ENCODE peak calls at places on chromosomes 6 and 20, in eight cellular contexts. One of them, this sample, is unnamed. For H3K9me2, the result is how much of the 10 kb centered on the place peaks cover.

GRCh38 chr6:33752139-33753015 is 5.7 kb upstream of the IP6K3 start:
- DNase-seq in PC-3: no peak
- DNase-seq in HCT116: no peak
- DNase-seq in SK-N-SH: no peak
- DNase-seq in hepatocyte: peak
- DNase-seq in GM23248: no peak
- DNase-seq in GM23338: no peak
- DNase-seq in MM.1S: no peak
- DNase-seq in this sample: no peak

GRCh38 chr20:58740356-58741308 is 48.0 kb downstream of the NPEPL1 start:
- DNase-seq in hepatocyte: no peak
- DNase-seq in GM23338: no peak
- DNase-seq in MM.1S: no peak
- DNase-seq in GM23248: no peak
- DNase-seq in PC-3: no peak
- DNase-seq in HCT116: no peak
- DNase-seq in SK-N-SH: no peak
- DNase-seq in this sample: no peak

GRCh38 chr6:112218563-112218962 is 35.8 kb downstream of the LAMA4 start:
- DNase-seq in GM23248: peak
- DNase-seq in hepatocyte: no peak
- DNase-seq in GM23338: no peak
- DNase-seq in MM.1S: no peak
- DNase-seq in PC-3: no peak
- DNase-seq in SK-N-SH: no peak
- DNase-seq in HCT116: no peak
- DNase-seq in this sample: no peak

GRCh38 chr20:38190936-38191371 is 25.9 kb upstream of the TGM2 start:
- DNase-seq in HCT116: no peak
- DNase-seq in hepatocyte: no peak
- DNase-seq in MM.1S: no peak
- DNase-seq in SK-N-SH: peak
- DNase-seq in PC-3: no peak
- DNase-seq in GM23338: no peak
- DNase-seq in GM23248: no peak
- DNase-seq in this sample: no peak

GRCh38 chr6:138109042-138109997 is 2.1 kb upstream of the PERP start:
- DNase-seq in MM.1S: peak
- DNase-seq in SK-N-SH: peak
- DNase-seq in hepatocyte: peak
- DNase-seq in GM23338: peak
- DNase-seq in PC-3: peak
- DNase-seq in HCT116: peak
- DNase-seq in GM23248: peak
- DNase-seq in this sample: peak

GRCh38 chr20:6731951-6732580 is 35.4 kb upstream of the BMP2 start:
- DNase-seq in hepatocyte: no peak
- DNase-seq in PC-3: no peak
- DNase-seq in GM23338: no peak
- DNase-seq in GM23248: no peak
- DNase-seq in HCT116: no peak
- DNase-seq in MM.1S: no peak
- DNase-seq in SK-N-SH: no peak
- DNase-seq in this sample: no peak

GRCh38 chr20:63348828-63349515 is 12.2 kb downstream of the CHRNA4 start:
- DNase-seq in hepatocyte: no peak
- DNase-seq in MM.1S: no peak
- DNase-seq in GM23248: no peak
- DNase-seq in PC-3: no peak
- DNase-seq in SK-N-SH: no peak
- DNase-seq in GM23338: no peak
- DNase-seq in HCT116: no peak
- DNase-seq in this sample: no peak

GRCh38 chr6:133814235-133814634 is 74.7 kb upstream of the TCF21 start:
- DNase-seq in hepatocyte: no peak
- DNase-seq in SK-N-SH: no peak
- DNase-seq in PC-3: no peak
- DNase-seq in GM23248: no peak
- DNase-seq in MM.1S: no peak
- DNase-seq in GM23338: no peak
- DNase-seq in HCT116: no peak
- DNase-seq in this sample: no peak

DNA sequence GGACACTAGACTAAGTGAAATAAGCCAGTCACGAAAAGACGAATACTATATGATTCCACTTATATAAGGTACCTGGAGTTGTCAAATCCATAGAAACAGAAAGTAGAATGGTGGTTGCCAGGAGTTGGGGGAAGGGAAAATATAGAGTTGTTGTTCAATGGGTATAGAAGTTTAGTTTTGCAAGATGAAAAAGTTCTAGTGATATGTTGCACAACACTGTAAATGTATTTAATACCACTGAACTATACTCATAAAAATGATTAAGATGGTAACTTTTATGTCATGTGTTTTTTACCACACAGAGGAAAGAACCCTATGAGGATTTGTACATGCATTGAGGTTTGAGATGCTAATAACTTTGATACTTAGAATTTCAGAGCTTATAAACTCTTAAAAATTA is 46.0 kb upstream of the TRAM2 start:
- DNase-seq in SK-N-SH: no peak
- DNase-seq in PC-3: no peak
- DNase-seq in GM23338: no peak
- DNase-seq in MM.1S: no peak
- DNase-seq in hepatocyte: no peak
- DNase-seq in HCT116: no peak
- DNase-seq in GM23248: no peak
- DNase-seq in this sample: no peak
- H3K4me2 ChIP-seq in SK-N-SH: no peak
- H3K4me2 ChIP-seq in PC-3: no peak
- H3K4me2 ChIP-seq in GM23338: no peak
- H3K4me2 ChIP-seq in MM.1S: no peak
- H3K4me2 ChIP-seq in hepatocyte: no peak
- H3K4me2 ChIP-seq in HCT116: no peak
- H3K4me2 ChIP-seq in GM23248: no peak
- H3K4me2 ChIP-seq in this sample: no peak

GRCh38 chr6:93784794-93785757 is 365.7 kb upstream of the EPHA7 start:
- DNase-seq in HCT116: no peak
- DNase-seq in PC-3: peak
- DNase-seq in SK-N-SH: no peak
- DNase-seq in GM23338: no peak
- DNase-seq in GM23248: peak
- DNase-seq in hepatocyte: no peak
- DNase-seq in MM.1S: no peak
- DNase-seq in this sample: no peak
- TF ChIP-seq EZH2phosphoT487 in HCT116: no peak
- TF ChIP-seq EZH2phosphoT487 in PC-3: no peak
- TF ChIP-seq EZH2phosphoT487 in SK-N-SH: no peak
- TF ChIP-seq EZH2phosphoT487 in GM23338: no peak
- TF ChIP-seq EZH2phosphoT487 in GM23248: no peak
- TF ChIP-seq EZH2phosphoT487 in hepatocyte: no peak
- TF ChIP-seq EZH2phosphoT487 in MM.1S: no peak
- TF ChIP-seq EZH2phosphoT487 in this sample: no peak

DNA sequence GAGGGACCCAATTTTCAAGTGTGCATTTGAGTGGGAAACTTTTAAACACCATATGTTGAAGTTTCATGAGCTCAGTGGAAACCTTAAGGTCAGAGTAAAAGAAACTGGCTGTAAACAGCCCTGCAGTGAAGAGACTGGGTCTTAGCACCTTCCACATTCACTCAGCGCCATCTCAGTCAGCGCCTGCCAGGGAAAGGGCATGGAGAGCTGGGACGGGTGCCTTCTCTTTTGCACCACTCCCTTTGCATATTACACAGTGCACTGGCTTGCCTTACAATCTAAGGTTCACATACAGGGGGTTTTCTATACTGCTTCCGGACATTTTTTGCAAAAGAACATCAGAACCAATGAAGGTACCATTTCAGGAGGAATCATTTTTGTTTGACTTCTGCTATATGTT is 4.5 kb downstream of the TOMM6 start:
- DNase-seq in PC-3: no peak
- DNase-seq in MM.1S: no peak
- DNase-seq in SK-N-SH: no peak
- DNase-seq in HCT116: no peak
- DNase-seq in GM23248: no peak
- DNase-seq in hepatocyte: no peak
- DNase-seq in GM23338: no peak
- DNase-seq in this sample: no peak
- H3K9me2 ChIP-seq in PC-3: under half
- H3K9me2 ChIP-seq in MM.1S: under half
- H3K9me2 ChIP-seq in SK-N-SH: under half
- H3K9me2 ChIP-seq in HCT116: under half
- H3K9me2 ChIP-seq in GM23248: under half
- H3K9me2 ChIP-seq in hepatocyte: under half
- H3K9me2 ChIP-seq in GM23338: under half
- H3K9me2 ChIP-seq in this sample: under half

GRCh38 chr20:32674362-32674789 is 635 bp upstream of the C20orf203 start:
- DNase-seq in SK-N-SH: peak
- DNase-seq in GM23338: peak
- DNase-seq in hepatocyte: peak
- DNase-seq in HCT116: peak
- DNase-seq in GM23248: peak
- DNase-seq in MM.1S: peak
- DNase-seq in PC-3: peak
- DNase-seq in this sample: peak

GRCh38 chr20:32675223-32675975 is 1.7 kb upstream of the C20orf203 start:
- DNase-seq in GM23248: no peak
- DNase-seq in SK-N-SH: no peak
- DNase-seq in hepatocyte: no peak
- DNase-seq in PC-3: no peak
- DNase-seq in HCT116: no peak
- DNase-seq in MM.1S: no peak
- DNase-seq in GM23338: peak
- DNase-seq in this sample: no peak

GRCh38 chr20:32672982-32673727 is 586 bp downstream of the C20orf203 start:
- DNase-seq in hepatocyte: no peak
- DNase-seq in GM23248: no peak
- DNase-seq in SK-N-SH: no peak
- DNase-seq in HCT116: no peak
- DNase-seq in GM23338: peak
- DNase-seq in MM.1S: peak
- DNase-seq in PC-3: no peak
- DNase-seq in this sample: peak

GRCh38 chr20:32670773-32671455 is 2.8 kb downstream of the C20orf203 start:
- DNase-seq in SK-N-SH: no peak
- DNase-seq in GM23338: no peak
- DNase-seq in PC-3: no peak
- DNase-seq in GM23248: no peak
- DNase-seq in MM.1S: peak
- DNase-seq in hepatocyte: no peak
- DNase-seq in HCT116: no peak
- DNase-seq in this sample: peak

DNA sequence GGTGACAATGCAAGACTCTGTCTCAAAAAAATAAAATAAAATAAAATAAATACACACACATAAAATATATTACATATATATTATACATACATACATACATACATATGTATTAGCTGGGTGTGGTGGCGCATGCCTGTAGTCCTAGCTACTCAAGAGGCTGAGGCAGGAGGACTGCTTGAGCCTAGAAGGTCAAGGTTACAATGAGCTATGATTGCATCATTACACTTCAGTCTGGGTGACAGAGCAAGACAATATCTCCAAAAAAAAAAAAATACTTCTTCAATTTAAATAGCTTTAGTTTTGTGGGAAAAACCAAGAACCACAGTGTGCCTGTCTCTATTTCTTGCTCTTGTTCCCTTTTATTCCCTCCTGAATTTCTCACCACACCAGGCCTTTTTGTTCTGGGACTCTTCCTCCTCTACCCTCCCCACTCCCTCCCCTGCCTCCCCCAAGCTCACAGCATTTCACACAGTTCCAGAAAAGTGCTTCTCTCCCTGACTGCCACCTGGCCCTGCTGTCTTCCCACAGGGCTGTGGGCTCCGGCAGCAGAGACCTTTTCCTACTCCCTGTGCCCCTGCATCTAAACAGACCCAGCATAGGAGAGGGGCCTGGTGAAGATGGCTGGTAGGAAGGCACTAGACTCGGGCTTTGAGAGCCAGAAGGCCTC is 1.3 kb downstream of the C20orf203 start:
- DNase-seq in SK-N-SH: peak
- DNase-seq in HCT116: no peak
- DNase-seq in GM23338: peak
- DNase-seq in hepatocyte: no peak
- DNase-seq in PC-3: no peak
- DNase-seq in MM.1S: peak
- DNase-seq in GM23248: no peak
- DNase-seq in this sample: peak
- H3K4me2 ChIP-seq in SK-N-SH: no peak
- H3K4me2 ChIP-seq in HCT116: no peak
- H3K4me2 ChIP-seq in GM23338: peak
- H3K4me2 ChIP-seq in hepatocyte: no peak
- H3K4me2 ChIP-seq in PC-3: no peak
- H3K4me2 ChIP-seq in MM.1S: peak
- H3K4me2 ChIP-seq in GM23248: no peak
- H3K4me2 ChIP-seq in this sample: peak

GRCh38 chr6:82185948-82186347 is 61.6 kb downstream of the IBTK start:
- DNase-seq in GM23248: peak
- DNase-seq in HCT116: no peak
- DNase-seq in SK-N-SH: no peak
- DNase-seq in PC-3: no peak
- DNase-seq in MM.1S: no peak
- DNase-seq in hepatocyte: no peak
- DNase-seq in GM23338: no peak
- DNase-seq in this sample: no peak

GRCh38 chr6:82179415-82179814 is 68.1 kb downstream of the IBTK start:
- DNase-seq in GM23338: no peak
- DNase-seq in PC-3: no peak
- DNase-seq in GM23248: peak
- DNase-seq in SK-N-SH: no peak
- DNase-seq in hepatocyte: no peak
- DNase-seq in HCT116: no peak
- DNase-seq in MM.1S: no peak
- DNase-seq in this sample: no peak

GRCh38 chr6:82178759-82179112 is 68.8 kb downstream of the IBTK start:
- DNase-seq in GM23338: no peak
- DNase-seq in GM23248: peak
- DNase-seq in hepatocyte: no peak
- DNase-seq in PC-3: no peak
- DNase-seq in SK-N-SH: no peak
- DNase-seq in MM.1S: no peak
- DNase-seq in HCT116: no peak
- DNase-seq in this sample: no peak

GRCh38 chr6:82183642-82184282 is 63.8 kb downstream of the IBTK start:
- DNase-seq in GM23248: peak
- DNase-seq in SK-N-SH: peak
- DNase-seq in GM23338: no peak
- DNase-seq in hepatocyte: no peak
- DNase-seq in HCT116: no peak
- DNase-seq in PC-3: peak
- DNase-seq in MM.1S: no peak
- DNase-seq in this sample: no peak

GRCh38 chr6:82182756-82183155 is 64.8 kb downstream of the IBTK start:
- DNase-seq in GM23248: peak
- DNase-seq in GM23338: no peak
- DNase-seq in SK-N-SH: no peak
- DNase-seq in MM.1S: no peak
- DNase-seq in hepatocyte: no peak
- DNase-seq in PC-3: no peak
- DNase-seq in HCT116: no peak
- DNase-seq in this sample: no peak
- TF ChIP-seq EZH2phosphoT487 in GM23248: no peak
- TF ChIP-seq EZH2phosphoT487 in GM23338: no peak
- TF ChIP-seq EZH2phosphoT487 in SK-N-SH: no peak
- TF ChIP-seq EZH2phosphoT487 in MM.1S: no peak
- TF ChIP-seq EZH2phosphoT487 in hepatocyte: no peak
- TF ChIP-seq EZH2phosphoT487 in PC-3: no peak
- TF ChIP-seq EZH2phosphoT487 in HCT116: no peak
- TF ChIP-seq EZH2phosphoT487 in this sample: no peak

GRCh38 chr6:151301547-151301946 is 61.8 kb downstream of the AKAP12 start:
- DNase-seq in MM.1S: no peak
- DNase-seq in GM23248: no peak
- DNase-seq in GM23338: no peak
- DNase-seq in HCT116: no peak
- DNase-seq in hepatocyte: no peak
- DNase-seq in SK-N-SH: no peak
- DNase-seq in PC-3: no peak
- DNase-seq in this sample: no peak
- H3K9me2 ChIP-seq in MM.1S: under half
- H3K9me2 ChIP-seq in GM23248: under half
- H3K9me2 ChIP-seq in GM23338: under half
- H3K9me2 ChIP-seq in HCT116: under half
- H3K9me2 ChIP-seq in hepatocyte: under half
- H3K9me2 ChIP-seq in SK-N-SH: under half
- H3K9me2 ChIP-seq in PC-3: under half
- H3K9me2 ChIP-seq in this sample: under half

This sample was measured in OCI-LY7.